ENCODE peak calls at places on chromosomes 7 and 10, in five cellular contexts. Y is B cell, K is lower leg skin, I is colonic mucosa, N is WTC11. M is an unnamed sample.

GRCh38 chr7:109552017-109552416 is 982.3 kb downstream of the DNAJB9 start:
- DNase-seq in Y (no peak), K (no peak), I (no peak), N (no peak), M (no peak)

GRCh38 chr10:104925232-104925851 is 284.3 kb downstream of the SORCS3 start:
- DNase-seq in Y (peak), K (peak), I (peak), N (peak), M (no peak)

GRCh38 chr7:64541438-64542359 is 21.2 kb downstream of the ZNF680 start:
- DNase-seq in Y (no peak), K (no peak), I (no peak), N (no peak), M (no peak)

GRCh38 chr10:48478980-48479811 is 125.7 kb downstream of the ARHGAP22 start:
- DNase-seq in Y (no peak), K (no peak), I (no peak), N (no peak), M (peak)

GRCh38 chr7:73885975-73886798 is 25.2 kb downstream of the TMEM270 start:
- DNase-seq in Y (no peak), K (no peak), I (no peak), N (no peak), M (no peak)

GRCh38 chr7:151494569-151495284 is 25.0 kb downstream of the RHEB start:
- DNase-seq in Y (no peak), K (no peak), I (no peak), N (no peak), M (no peak)

GRCh38 chr7:127654404-127655392 is 2.7 kb downstream of the SND1 start:
- DNase-seq in Y (peak), K (no peak), I (no peak), N (no peak), M (no peak)

GRCh38 chr7:51647931-51648351 is 331.3 kb upstream of the COBL start:
- DNase-seq in Y (no peak), K (peak), I (peak), N (no peak), M (no peak)

GRCh38 chr7:47782792-47783191 is 165.5 kb downstream of the PKD1L1 start:
- DNase-seq in Y (no peak), K (no peak), I (no peak), N (no peak), M (no peak)

GRCh38 chr7:113582471-113582870 is 336.3 kb downstream of the PPP1R3A start:
- DNase-seq in Y (no peak), K (no peak), I (no peak), N (no peak), M (no peak)

GRCh38 chr10:51879238-51879637 is 179.8 kb upstream of the CSTF2T start:
- DNase-seq in Y (no peak), K (peak), I (no peak), N (no peak), M (no peak)

GRCh38 chr7:132161231-132161915 is 414.9 kb downstream of the PLXNA4 start:
- DNase-seq in Y (no peak), K (no peak), I (no peak), N (no peak), M (no peak)

GRCh38 chr7:139058963-139059362 is 23.1 kb upstream of the ZC3HAV1L start:
- DNase-seq in Y (no peak), K (no peak), I (no peak), N (no peak), M (no peak)

GRCh38 chr10:109974509-109975191 is 33.1 kb upstream of the ADD3 start:
- DNase-seq in Y (no peak), K (no peak), I (peak), N (no peak), M (no peak)

GRCh38 chr7:116805100-116805544 is 57.3 kb upstream of the CAPZA2 start:
- DNase-seq in Y (no peak), K (peak), I (no peak), N (no peak), M (no peak)

GRCh38 chr10:33041783-33042437 is 83.9 kb upstream of the ITGB1 start:
- DNase-seq in Y (no peak), K (no peak), I (no peak), N (no peak), M (no peak)

GRCh38 chr7:87570178-87570577 is 30.5 kb downstream of the ABCB1 start:
- DNase-seq in Y (no peak), K (no peak), I (no peak), N (no peak), M (no peak)

GRCh38 chr10:102394801-102395676 is 466 bp upstream of the NFKB2 start:
- DNase-seq in Y (peak), K (peak), I (peak), N (peak), M (peak)

GRCh38 chr10:86122646-86123045 is 243.9 kb downstream of the GRID1 start:
- DNase-seq in Y (no peak), K (no peak), I (no peak), N (no peak), M (no peak)

GRCh38 chr10:24722676-24723385 is 856 bp downstream of the ARHGAP21 start:
- DNase-seq in Y (peak), K (no peak), I (peak), N (peak), M (peak)

GRCh38 chr10:109089779-109090178 is 833.5 kb downstream of the XPNPEP1 start:
- DNase-seq in Y (no peak), K (no peak), I (no peak), N (peak), M (no peak)

GRCh38 chr7:71229699-71230098 is 97.8 kb downstream of the GALNT17 start:
- DNase-seq in Y (no peak), K (no peak), I (no peak), N (no peak), M (no peak)

GRCh38 chr10:21496285-21497176 is 29.0 kb downstream of the SKIDA1 start:
- DNase-seq in Y (peak), K (no peak), I (peak), N (peak), M (peak)

GRCh38 chr10:129853236-129853946 is 110.7 kb downstream of the EBF3 start:
- DNase-seq in Y (no peak), K (no peak), I (no peak), N (no peak), M (no peak)

GRCh38 chr7:4683043-4683883 is 1.2 kb downstream of the FOXK1 start:
- DNase-seq in Y (peak), K (no peak), I (peak), N (no peak), M (no peak)

GRCh38 chr10:88733215-88733614 is 26.6 kb upstream of the LIPN start:
- DNase-seq in Y (peak), K (no peak), I (no peak), N (no peak), M (no peak)

GRCh38 chr10:63887026-63887589 is 365.9 kb downstream of the REEP3 start:
- DNase-seq in Y (no peak), K (no peak), I (no peak), N (peak), M (no peak)

GRCh38 chr7:25101817-25102216 is 23.2 kb downstream of the CYCS start:
- DNase-seq in Y (no peak), K (no peak), I (no peak), N (no peak), M (no peak)

GRCh38 chr7:25095516-25096345 is 29.3 kb downstream of the CYCS start:
- DNase-seq in Y (no peak), K (no peak), I (no peak), N (no peak), M (no peak)

GRCh38 chr7:25103766-25104165 is 21.3 kb downstream of the CYCS start:
- DNase-seq in Y (no peak), K (no peak), I (no peak), N (no peak), M (no peak)

GRCh38 chr7:25093268-25093802 is 31.7 kb downstream of the CYCS start:
- DNase-seq in Y (peak), K (peak), I (peak), N (peak), M (peak)

DNA sequence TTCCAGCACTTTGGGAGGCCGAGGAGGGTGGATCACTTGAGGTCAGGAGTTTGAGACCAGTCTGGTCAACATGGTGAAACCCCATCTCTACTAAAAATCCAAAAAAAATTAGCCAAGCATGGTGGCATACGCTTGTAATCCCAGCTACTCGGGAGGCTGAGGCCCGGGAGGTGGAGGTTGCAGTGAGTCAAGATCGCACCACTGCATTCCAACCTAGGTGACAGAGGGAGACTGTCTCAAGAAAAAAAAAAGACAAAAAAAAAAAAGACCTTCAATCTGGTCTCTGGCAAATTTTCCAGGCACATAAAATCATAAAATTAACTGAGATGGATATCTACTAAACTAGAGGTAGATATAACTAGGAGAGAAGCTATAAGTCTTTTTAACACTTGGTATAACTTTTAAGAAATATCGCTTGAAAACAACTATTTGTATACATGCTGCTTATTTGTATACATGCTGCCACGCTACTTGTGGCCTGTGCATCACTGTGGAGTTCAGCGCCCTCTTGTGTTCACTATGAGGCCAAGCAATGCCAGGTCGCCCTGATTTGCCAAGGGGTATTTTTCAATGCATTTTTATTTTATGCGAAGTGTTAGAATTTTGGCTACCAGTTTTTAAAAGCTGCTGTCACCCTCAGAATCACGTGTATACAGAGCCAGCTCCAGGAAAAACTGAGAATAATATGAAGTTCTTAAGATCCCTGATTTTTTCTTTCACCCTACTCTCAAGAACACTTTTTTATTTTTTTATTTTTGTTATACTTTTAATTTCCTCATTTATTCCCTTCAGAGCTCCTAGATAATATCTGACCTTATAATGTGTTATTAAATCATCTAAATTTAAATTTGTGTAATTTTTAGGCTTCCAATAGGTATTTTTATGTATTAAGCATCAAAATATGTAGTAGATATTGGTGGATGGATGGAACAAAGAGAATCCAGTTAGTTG is 26.7 kb downstream of the CYCS start:
- DNase-seq in Y (peak), K (peak), I (peak), N (peak), M (no peak)
- TF ChIP-seq CTCF in Y (peak), K (no peak), I (peak), N (peak), M (peak)

GRCh38 chr7:148747274-148747673 is 48.6 kb downstream of the CUL1 start:
- DNase-seq in Y (no peak), K (no peak), I (no peak), N (peak), M (no peak)
- TF ChIP-seq CTCF in Y (no peak), K (no peak), I (no peak), N (no peak), M (no peak)

DNA sequence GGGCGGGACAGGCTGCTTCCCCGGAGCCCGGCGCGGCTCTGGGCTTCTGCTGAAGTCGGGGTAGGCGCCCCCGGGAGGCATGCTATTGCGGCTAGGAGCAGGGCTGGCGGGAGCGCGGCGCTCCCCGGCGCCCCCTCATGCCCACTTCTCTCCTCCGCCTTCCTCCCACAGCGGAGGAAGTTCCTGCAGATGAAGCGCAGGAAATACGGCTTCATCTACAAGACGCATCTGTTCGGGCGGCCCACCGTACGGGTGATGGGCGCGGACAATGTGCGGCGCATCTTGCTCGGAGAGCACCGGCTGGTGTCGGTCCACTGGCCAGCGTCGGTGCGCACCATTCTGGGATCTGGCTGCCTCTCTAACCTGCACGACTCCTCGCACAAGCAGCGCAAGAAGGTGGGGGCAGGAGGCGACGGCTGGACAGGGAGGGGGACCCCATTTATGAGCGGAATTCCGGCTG is 474 bp downstream of the CYP26A1 start:
- DNase-seq in Y (peak), K (no peak), I (no peak), N (peak), M (no peak)
- TF ChIP-seq CTCF in Y (no peak), K (no peak), I (no peak), N (no peak), M (peak)

DNA sequence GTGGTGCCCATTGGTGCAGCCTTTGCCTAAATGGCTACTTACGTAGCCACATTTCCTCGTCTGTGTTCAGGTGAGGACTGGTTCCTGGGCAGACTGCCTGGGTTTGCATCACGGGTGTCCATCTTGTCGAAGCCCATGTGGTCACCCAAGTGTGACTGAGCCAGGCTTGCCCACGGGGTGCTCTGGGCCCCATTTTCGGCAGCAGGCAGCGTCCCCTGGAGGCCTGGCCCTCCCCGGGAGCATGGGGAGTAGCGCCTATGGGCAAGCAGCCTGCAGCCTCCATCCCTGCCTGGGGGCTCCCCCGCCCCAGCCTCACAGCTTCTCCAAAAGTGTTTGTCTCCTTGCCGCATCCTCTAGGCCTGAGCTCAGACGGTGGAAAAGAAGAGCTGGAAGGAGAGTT is 42.5 kb downstream of the HTRA1 start:
- DNase-seq in Y (no peak), K (no peak), I (no peak), N (no peak), M (no peak)
- TF ChIP-seq CTCF in Y (no peak), K (no peak), I (no peak), N (no peak), M (no peak)

GRCh38 chr7:105439174-105439893 is 50.6 kb upstream of the SRPK2 start:
- DNase-seq in Y (no peak), K (no peak), I (peak), N (peak), M (no peak)
- TF ChIP-seq CTCF in Y (no peak), K (no peak), I (no peak), N (no peak), M (peak)

DNA sequence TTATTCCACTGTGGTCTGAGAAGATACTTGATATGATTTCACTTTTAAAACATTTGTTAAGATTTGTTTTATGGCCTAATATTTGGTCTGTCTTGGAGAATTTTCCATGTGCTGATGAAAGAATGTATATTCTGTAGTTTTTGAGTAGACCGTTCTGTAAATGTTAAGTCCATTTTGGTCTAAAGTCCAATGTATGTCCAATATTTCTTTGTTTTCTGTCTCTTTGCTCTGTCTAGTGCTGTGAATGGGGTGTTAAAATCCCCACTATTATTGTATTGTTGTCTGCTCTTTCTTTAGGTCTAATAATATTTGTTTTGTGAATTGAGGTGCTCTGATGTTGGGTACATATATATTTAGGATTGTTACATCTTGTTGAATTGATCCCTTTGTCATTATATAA is 31.3 kb downstream of the DNAJC9 start:
- DNase-seq in Y (no peak), K (no peak), I (no peak), N (no peak), M (no peak)
- TF ChIP-seq CTCF in Y (no peak), K (no peak), I (no peak), N (no peak), M (no peak)

DNA sequence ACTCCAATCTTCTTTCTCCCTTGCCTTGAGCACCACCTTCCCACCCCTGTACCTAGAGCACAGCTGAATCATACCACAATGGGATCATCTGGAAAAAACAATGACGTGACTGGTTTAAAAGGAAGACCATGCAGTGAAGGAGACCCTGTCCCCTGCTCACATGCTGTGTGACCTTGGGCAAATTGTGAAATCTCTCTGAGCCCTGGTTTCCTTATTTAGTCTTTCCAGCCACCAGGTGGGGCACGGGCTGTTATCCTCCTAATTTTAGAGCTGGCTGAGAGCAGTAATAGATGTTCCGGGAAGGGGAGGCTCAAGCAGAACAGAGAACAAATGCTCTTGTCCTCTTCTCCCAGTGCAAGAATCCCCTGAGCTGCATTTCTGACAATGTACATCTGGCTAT is 198.3 kb downstream of the RPS24 start:
- DNase-seq in Y (no peak), K (no peak), I (no peak), N (no peak), M (no peak)
- TF ChIP-seq CTCF in Y (no peak), K (no peak), I (no peak), N (no peak), M (peak)